ENCODE peak calls at places on chromosomes 13 and 19, in four cellular contexts. N is RPMI8226, U is Panc1, T is KBM-7. B is an unnamed sample.

GRCh38 chr13:72199640-72200039 is 332.6 kb upstream of the DACH1 start:
- DNase-seq in U (no peak), T (no peak), N (no peak), B (no peak)

GRCh38 chr19:31988256-31988655 is 357.2 kb upstream of the ZNF507 start:
- DNase-seq in U (no peak), N (no peak), T (no peak), B (no peak)

GRCh38 chr13:91659583-91660415 is 261.4 kb downstream of the GPC5 start:
- DNase-seq in N (no peak), T (no peak), U (no peak), B (no peak)

GRCh38 chr19:9842834-9843625 is 7.9 kb downstream of the PIN1 start:
- DNase-seq in U (no peak), N (no peak), T (no peak), B (no peak)

GRCh38 chr13:99417821-99418662 is 83.2 kb upstream of the TM9SF2 start:
- DNase-seq in U (no peak), T (no peak), N (no peak), B (no peak)

GRCh38 chr13:65540064-65540635 is 1690.0 kb downstream of the PCDH9 start:
- DNase-seq in U (no peak), N (no peak), T (no peak), B (no peak)

GRCh38 chr19:12778020-12778904 is 2.9 kb upstream of the HOOK2 start:
- DNase-seq in N (peak), T (peak), U (no peak), B (peak)

GRCh38 chr13:38753878-38754277 is 67.0 kb downstream of the FREM2 start:
- DNase-seq in N (no peak), T (no peak), U (no peak), B (no peak)

GRCh38 chr13:75305057-75305456 is 176.9 kb downstream of the TBC1D4 start:
- DNase-seq in U (no peak), T (no peak), N (no peak), B (no peak)